ENCODE peak calls at places on chromosomes 1 and 21, in six cellular contexts. N is stomach, P is left ventricle myocardium inferior, I is endothelial cell of umbilical vein, W is fibroblast of lung, R is AG04450. D is an unnamed sample.
A peak's percentile ranks its signal among the peaks of the same experiment; 100 is the strongest.

GRCh38 chr1:5865774-5866173 is 126.5 kb downstream of the NPHP4 start:
- DNase-seq in N (no peak), P (no peak), I (no peak), W (no peak), R (no peak), D (no peak)

GRCh38 chr1:97500696-97501297 is 420.0 kb downstream of the DPYD start:
- DNase-seq in N (no peak), P (no peak), I (no peak), W (peak; percentile 0), R (no peak), D (no peak)

GRCh38 chr1:10943991-10944730 is 68.3 kb upstream of the TARDBP start:
- DNase-seq in N (peak; percentile 63), P (no peak), I (peak; percentile 55), W (peak; percentile 20), R (no peak), D (no peak)

GRCh38 chr21:16071082-16071481 is 341.3 kb downstream of the USP25 start:
- DNase-seq in N (no peak), P (no peak), I (no peak), W (peak; percentile 94), R (no peak), D (no peak)

GRCh38 chr1:159953866-159954515 is at the start of gene SLAMF9:
- DNase-seq in N (no peak), P (no peak), I (no peak), W (peak; percentile 59), R (no peak), D (no peak)

GRCh38 chr1:198915327-198916231 is 276.7 kb downstream of the PTPRC start:
- DNase-seq in N (no peak), P (no peak), I (peak; percentile 51), W (no peak), R (no peak), D (no peak)

GRCh38 chr1:205748398-205749093 is 1.4 kb downstream of the NUCKS1 start:
- DNase-seq in N (no peak), P (no peak), I (no peak), W (peak; percentile 69), R (peak; percentile 63), D (no peak)

GRCh38 chr1:22472596-22472995 is 20.9 kb downstream of the ZBTB40 start:
- DNase-seq in N (peak; percentile 77), P (no peak), I (no peak), W (peak; percentile 20), R (no peak), D (no peak)

GRCh38 chr1:53547321-53547720 is 88.1 kb downstream of the DMRTB1 start:
- DNase-seq in N (no peak), P (no peak), I (no peak), W (no peak), R (no peak), D (peak; percentile 4)

GRCh38 chr1:20578062-20578461 is 10.8 kb upstream of the CDA start:
- DNase-seq in N (no peak), P (no peak), I (no peak), W (peak; percentile 36), R (no peak), D (peak; percentile 54)
- H3K27ac ChIP-seq in N (no peak overlapping the region), P (no peak overlapping the region), I (no peak overlapping the region), W (no peak overlapping the region), R (no peak overlapping the region), D (no peak overlapping the region)

GRCh38 chr1:173213665-173214064 is 6.5 kb upstream of the TNFSF4 start:
- DNase-seq in N (no peak), P (no peak), I (no peak), W (no peak), R (no peak), D (no peak)
- TF ChIP-seq CTCF in N (no peak), P (no peak), I (no peak), W (no peak), R (no peak), D (no peak)

GRCh38 chr1:102431253-102431652 is 434.5 kb upstream of the OLFM3 start:
- DNase-seq in N (no peak), P (no peak), I (no peak), W (no peak), R (no peak), D (no peak)

GRCh38 chr1:102435483-102435882 is 438.8 kb upstream of the OLFM3 start:
- DNase-seq in N (no peak), P (no peak), I (no peak), W (no peak), R (no peak), D (no peak)

GRCh38 chr1:102434421-102434820 is 437.7 kb upstream of the OLFM3 start:
- DNase-seq in N (no peak), P (no peak), I (peak; percentile 11), W (no peak), R (no peak), D (no peak)
- H3K27ac ChIP-seq in N (no peak overlapping the region), P (no peak overlapping the region), I (no peak overlapping the region), W (no peak overlapping the region), R (no peak overlapping the region), D (no peak overlapping the region)

GRCh38 chr1:153293480-153293775 is 19.3 kb downstream of the PGLYRP3 start:
- DNase-seq in N (no peak), P (no peak), I (no peak), W (no peak), R (no peak), D (no peak)

GRCh38 chr1:153293847-153294246 is 18.9 kb downstream of the PGLYRP3 start:
- DNase-seq in N (no peak), P (no peak), I (no peak), W (no peak), R (no peak), D (no peak)

GRCh38 chr1:153292185-153292584 is 20.6 kb downstream of the PGLYRP3 start:
- DNase-seq in N (no peak), P (no peak), I (no peak), W (no peak), R (no peak), D (no peak)

GRCh38 chr1:153291514-153291913 is 21.2 kb downstream of the PGLYRP3 start:
- DNase-seq in N (no peak), P (no peak), I (no peak), W (no peak), R (no peak), D (no peak)

GRCh38 chr1:153292740-153293479 is 19.8 kb downstream of the PGLYRP3 start:
- DNase-seq in N (no peak), P (no peak), I (no peak), W (no peak), R (no peak), D (no peak)
- TF ChIP-seq CTCF in N (no peak), P (no peak), I (no peak), W (no peak), R (no peak), D (no peak)

D was measured in adrenal gland.